ENCODE peak calls at places on chromosomes 5 and 9, in four cellular contexts. K, V, O and A are unnamed samples. For H3K4me1, the result is how much of the 10 kb centered on the place peaks cover.

GRCh38 chr5:148829248-148829594 is 2.8 kb downstream of the ADRB2 start:
- DNase-seq in K (peak), V (no peak), O (no peak), A (no peak)

GRCh38 chr9:34125681-34126206 is 754 bp downstream of the DCAF12 start:
- DNase-seq in K (peak), V (peak), O (no peak), A (peak)

GRCh38 chr9:112921549-112921948 is 30.9 kb upstream of the SLC46A2 start:
- DNase-seq in K (peak), V (peak), O (peak), A (peak)

GRCh38 chr9:19371942-19372341 is 8.1 kb downstream of the RPS6 start:
- DNase-seq in K (no peak), V (peak), O (no peak), A (peak)

GRCh38 chr9:134972140-134972539 is 54.4 kb upstream of the FCN1 start:
- DNase-seq in K (no peak), V (no peak), O (no peak), A (no peak)

GRCh38 chr5:132481243-132482211 is 9.0 kb downstream of the IRF1 start:
- DNase-seq in K (no peak), V (no peak), O (no peak), A (no peak)

GRCh38 chr9:114154597-114155102 is 687 bp upstream of the COL27A1 start:
- DNase-seq in K (no peak), V (no peak), O (no peak), A (no peak)

GRCh38 chr9:77156646-77157371 is 20.5 kb upstream of the VPS13A start:
- DNase-seq in K (no peak), V (no peak), O (no peak), A (peak)

GRCh38 chr9:97958812-97959511 is 21.0 kb upstream of the HEMGN start:
- DNase-seq in K (no peak), V (no peak), O (no peak), A (peak)

GRCh38 chr5:107812570-107813141 is 141.9 kb upstream of the EFNA5 start:
- DNase-seq in K (no peak), V (no peak), O (no peak), A (peak)

GRCh38 chr9:113640418-113640817 is 176.9 kb downstream of the RGS3 start:
- DNase-seq in K (no peak), V (no peak), O (no peak), A (no peak)

GRCh38 chr5:165333623-165334022 is 1828.2 kb downstream of the MAT2B start:
- DNase-seq in K (no peak), V (no peak), O (no peak), A (no peak)

GRCh38 chr5:153629027-153629426 is 138.6 kb downstream of the GRIA1 start:
- DNase-seq in K (peak), V (peak), O (peak), A (peak)

GRCh38 chr5:157290156-157290980 is 24.4 kb downstream of the CYFIP2 start:
- DNase-seq in K (no peak), V (peak), O (no peak), A (peak)

GRCh38 chr9:34459356-34459755 is 751 bp downstream of the DNAI1 start:
- DNase-seq in K (no peak), V (no peak), O (no peak), A (no peak)

GRCh38 chr5:173629628-173630027 is 13.2 kb upstream of the BOD1 start:
- DNase-seq in K (no peak), V (peak), O (no peak), A (no peak)

GRCh38 chr9:34646211-34647083 is at the start of gene GALT:
- DNase-seq in K (peak), V (peak), O (peak), A (peak)

GRCh38 chr5:179328291-179328690 is 17.0 kb downstream of the ADAMTS2 start:
- DNase-seq in K (no peak), V (no peak), O (no peak), A (no peak)

GRCh38 chr9:22009563-22009867 is 410 bp upstream of the CDKN2B start:
- DNase-seq in K (no peak), V (no peak), O (no peak), A (no peak)

GRCh38 chr9:22008662-22009562 is at the start of gene CDKN2B:
- DNase-seq in K (no peak), V (peak), O (peak), A (peak)

GRCh38 chr9:22005083-22005699 is 3.9 kb downstream of the CDKN2B start:
- DNase-seq in K (no peak), V (peak), O (no peak), A (no peak)

GRCh38 chr9:22002038-22002437 is 7.1 kb downstream of the CDKN2B start:
- DNase-seq in K (no peak), V (no peak), O (no peak), A (no peak)

DNA sequence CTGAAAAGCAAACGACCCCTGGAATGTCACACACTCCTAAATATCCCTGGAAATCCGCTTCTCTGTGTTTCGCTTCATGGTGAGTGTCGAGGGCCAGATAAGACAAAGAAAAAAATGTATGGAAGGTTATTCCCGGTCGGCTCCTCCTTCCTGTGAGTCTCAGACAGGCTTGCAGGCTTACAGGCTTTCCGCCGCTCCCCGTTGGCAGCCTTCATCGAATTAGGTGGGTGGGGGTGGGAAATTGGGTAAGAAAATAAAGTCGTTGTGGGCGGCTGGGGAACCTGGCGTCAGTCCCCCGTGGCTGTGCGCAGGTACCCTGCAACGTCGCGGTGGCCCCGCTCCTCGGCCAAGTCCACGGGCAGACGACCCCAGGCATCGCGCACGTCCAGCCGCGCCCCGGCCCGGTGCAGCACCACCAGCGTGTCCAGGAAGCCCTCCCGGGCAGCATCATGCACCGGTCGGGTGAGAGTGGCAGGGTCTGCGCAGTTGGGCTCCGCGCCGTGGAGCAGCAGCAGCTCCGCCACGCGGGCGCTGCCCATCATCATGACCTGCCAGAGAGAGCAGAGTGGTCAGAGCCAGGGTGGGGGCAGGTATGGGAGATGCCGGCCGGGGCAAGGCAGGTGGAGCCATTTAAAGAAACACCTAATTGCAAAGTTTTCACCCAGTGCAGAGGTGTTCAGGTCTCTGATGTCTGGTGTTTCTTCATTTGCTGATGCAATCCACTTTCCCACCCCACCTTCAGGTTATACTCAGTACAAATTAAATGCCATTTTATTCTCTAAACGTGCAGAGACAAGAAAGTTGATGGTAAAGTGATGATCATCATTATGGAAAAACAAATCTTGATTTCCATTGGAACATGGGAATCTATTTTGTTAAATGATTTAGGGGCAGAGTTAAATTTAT is 3.2 kb downstream of the CDKN2B start:
- DNase-seq in K (no peak), V (peak), O (no peak), A (peak)
- H3K4me3 ChIP-seq in K (no peak), V (no peak), O (peak), A (peak)

GRCh38 chr5:143695244-143695885 is 116.6 kb upstream of the HMHB1 start:
- DNase-seq in K (no peak), V (no peak), O (no peak), A (no peak)
- H3K4me1 ChIP-seq in K (under half), V (under half), O (under half), A (under half)

GRCh38 chr5:6715758-6716633 is 2.8 kb downstream of the TENT4A start:
- DNase-seq in K (peak), V (no peak), O (no peak), A (no peak)
- H3K9ac ChIP-seq in K (peak), V (peak), O (peak), A (peak)

GRCh38 chr5:160419458-160420330 is 813 bp upstream of the SLU7 start:
- DNase-seq in K (no peak), V (no peak), O (no peak), A (no peak)
- H3K4me3 ChIP-seq in K (peak), V (peak), O (peak), A (peak)